ENCODE peak calls at places on chromosomes 6 and 20, in six cellular contexts. One of them, this sample, is unnamed.

GRCh38 chr6:4511626-4512010 is 264.6 kb upstream of the CDYL start:
- DNase-seq in endodermal cell: no peak
- DNase-seq in PC-9: no peak
- DNase-seq in heart left ventricle: no peak
- DNase-seq in stomach: no peak
- DNase-seq in uterus: no peak
- DNase-seq in this sample: no peak

GRCh38 chr20:53021934-53022333 is 49.8 kb downstream of the TSHZ2 start:
- DNase-seq in endodermal cell: no peak
- DNase-seq in heart left ventricle: no peak
- DNase-seq in PC-9: no peak
- DNase-seq in uterus: no peak
- DNase-seq in stomach: no peak
- DNase-seq in this sample: no peak

GRCh38 chr6:22447862-22448261 is 121.5 kb upstream of the HDGFL1 start:
- DNase-seq in heart left ventricle: no peak
- DNase-seq in PC-9: no peak
- DNase-seq in uterus: no peak
- DNase-seq in endodermal cell: no peak
- DNase-seq in stomach: no peak
- DNase-seq in this sample: no peak

GRCh38 chr20:59145926-59146800 is 17.5 kb upstream of the ZNF831 start:
- DNase-seq in uterus: no peak
- DNase-seq in heart left ventricle: no peak
- DNase-seq in endodermal cell: no peak
- DNase-seq in stomach: no peak
- DNase-seq in PC-9: no peak
- DNase-seq in this sample: peak

GRCh38 chr6:116556065-116556464 is 2.5 kb downstream of the CALHM4 start:
- DNase-seq in stomach: no peak
- DNase-seq in uterus: no peak
- DNase-seq in PC-9: no peak
- DNase-seq in heart left ventricle: no peak
- DNase-seq in endodermal cell: no peak
- DNase-seq in this sample: no peak

GRCh38 chr20:45935416-45936046 is 1.0 kb downstream of the PCIF1 start:
- DNase-seq in heart left ventricle: no peak
- DNase-seq in uterus: no peak
- DNase-seq in endodermal cell: no peak
- DNase-seq in stomach: no peak
- DNase-seq in PC-9: no peak
- DNase-seq in this sample: no peak

GRCh38 chr6:111482236-111482958 is 621 bp downstream of the REV3L start:
- DNase-seq in uterus: peak
- DNase-seq in heart left ventricle: peak
- DNase-seq in stomach: peak
- DNase-seq in endodermal cell: peak
- DNase-seq in PC-9: peak
- DNase-seq in this sample: peak

GRCh38 chr20:8242066-8242465 is 110.0 kb downstream of the PLCB1 start:
- DNase-seq in endodermal cell: no peak
- DNase-seq in PC-9: no peak
- DNase-seq in stomach: no peak
- DNase-seq in heart left ventricle: no peak
- DNase-seq in uterus: no peak
- DNase-seq in this sample: no peak

GRCh38 chr6:138526822-138527235 is 27.5 kb upstream of the NHSL1 start:
- DNase-seq in PC-9: no peak
- DNase-seq in endodermal cell: no peak
- DNase-seq in stomach: no peak
- DNase-seq in heart left ventricle: no peak
- DNase-seq in uterus: no peak
- DNase-seq in this sample: no peak

GRCh38 chr6:3798211-3798909 is 46.8 kb upstream of the PXDC1 start:
- DNase-seq in stomach: no peak
- DNase-seq in uterus: no peak
- DNase-seq in heart left ventricle: no peak
- DNase-seq in PC-9: no peak
- DNase-seq in endodermal cell: no peak
- DNase-seq in this sample: no peak

GRCh38 chr6:16217156-16217721 is 21.1 kb upstream of the GMPR start:
- DNase-seq in PC-9: no peak
- DNase-seq in uterus: no peak
- DNase-seq in stomach: no peak
- DNase-seq in endodermal cell: peak
- DNase-seq in heart left ventricle: no peak
- DNase-seq in this sample: no peak

GRCh38 chr6:132728616-132729015 is 14.8 kb upstream of the VNN1 start:
- DNase-seq in PC-9: no peak
- DNase-seq in heart left ventricle: no peak
- DNase-seq in stomach: no peak
- DNase-seq in endodermal cell: peak
- DNase-seq in uterus: no peak
- DNase-seq in this sample: no peak

GRCh38 chr6:51684038-51684437 is 403.4 kb downstream of the PKHD1 start:
- DNase-seq in endodermal cell: no peak
- DNase-seq in uterus: no peak
- DNase-seq in stomach: no peak
- DNase-seq in PC-9: no peak
- DNase-seq in heart left ventricle: no peak
- DNase-seq in this sample: no peak

GRCh38 chr6:166940643-166941068 is 15.7 kb downstream of the RNASET2 start:
- DNase-seq in heart left ventricle: no peak
- DNase-seq in PC-9: peak
- DNase-seq in stomach: no peak
- DNase-seq in endodermal cell: no peak
- DNase-seq in uterus: no peak
- DNase-seq in this sample: no peak

GRCh38 chr6:70982747-70983146 is 25.9 kb upstream of the B3GAT2 start:
- DNase-seq in heart left ventricle: no peak
- DNase-seq in stomach: no peak
- DNase-seq in PC-9: no peak
- DNase-seq in uterus: no peak
- DNase-seq in endodermal cell: no peak
- DNase-seq in this sample: no peak

GRCh38 chr6:11096109-11096508 is 2.5 kb downstream of the SMIM13 start:
- DNase-seq in heart left ventricle: no peak
- DNase-seq in PC-9: peak
- DNase-seq in uterus: no peak
- DNase-seq in endodermal cell: peak
- DNase-seq in stomach: no peak
- DNase-seq in this sample: no peak

GRCh38 chr20:54140927-54141566 is 32.7 kb downstream of the CYP24A1 start:
- DNase-seq in heart left ventricle: no peak
- DNase-seq in stomach: no peak
- DNase-seq in uterus: no peak
- DNase-seq in endodermal cell: no peak
- DNase-seq in PC-9: peak
- DNase-seq in this sample: no peak

GRCh38 chr6:74356385-74356784 is 660.4 kb downstream of the CD109 start:
- DNase-seq in stomach: no peak
- DNase-seq in PC-9: no peak
- DNase-seq in endodermal cell: no peak
- DNase-seq in uterus: no peak
- DNase-seq in heart left ventricle: no peak
- DNase-seq in this sample: no peak

GRCh38 chr20:4068708-4069107 is 53.4 kb upstream of the RNF24 start:
- DNase-seq in uterus: no peak
- DNase-seq in stomach: peak
- DNase-seq in PC-9: peak
- DNase-seq in endodermal cell: peak
- DNase-seq in heart left ventricle: no peak
- DNase-seq in this sample: no peak

GRCh38 chr20:38986663-38987062 is 24.5 kb downstream of the DHX35 start:
- DNase-seq in stomach: no peak
- DNase-seq in PC-9: no peak
- DNase-seq in endodermal cell: no peak
- DNase-seq in uterus: peak
- DNase-seq in heart left ventricle: no peak
- DNase-seq in this sample: no peak

GRCh38 chr6:20333870-20334269 is 67.8 kb upstream of the E2F3 start:
- DNase-seq in PC-9: no peak
- DNase-seq in stomach: no peak
- DNase-seq in uterus: no peak
- DNase-seq in heart left ventricle: no peak
- DNase-seq in endodermal cell: no peak
- DNase-seq in this sample: no peak

GRCh38 chr6:13814938-13815575 is 700 bp upstream of the MCUR1 start:
- DNase-seq in heart left ventricle: no peak
- DNase-seq in PC-9: no peak
- DNase-seq in stomach: no peak
- DNase-seq in endodermal cell: no peak
- DNase-seq in uterus: no peak
- DNase-seq in this sample: no peak

GRCh38 chr6:114534813-114535212 is 192.0 kb upstream of the HS3ST5 start:
- DNase-seq in stomach: no peak
- DNase-seq in heart left ventricle: no peak
- DNase-seq in uterus: no peak
- DNase-seq in PC-9: no peak
- DNase-seq in endodermal cell: peak
- DNase-seq in this sample: no peak

GRCh38 chr6:124798942-124799496 is 163.2 kb upstream of the RNF217 start:
- DNase-seq in PC-9: no peak
- DNase-seq in stomach: no peak
- DNase-seq in uterus: no peak
- DNase-seq in heart left ventricle: no peak
- DNase-seq in endodermal cell: no peak
- DNase-seq in this sample: no peak

GRCh38 chr6:71721642-71722041 is 164.7 kb upstream of the RIMS1 start:
- DNase-seq in uterus: no peak
- DNase-seq in PC-9: no peak
- DNase-seq in stomach: no peak
- DNase-seq in heart left ventricle: no peak
- DNase-seq in endodermal cell: no peak
- DNase-seq in this sample: no peak

GRCh38 chr6:37371158-37372083 is 17.6 kb downstream of the RNF8 start:
- DNase-seq in PC-9: no peak
- DNase-seq in endodermal cell: no peak
- DNase-seq in stomach: no peak
- DNase-seq in uterus: no peak
- DNase-seq in heart left ventricle: no peak
- DNase-seq in this sample: no peak

GRCh38 chr6:160135922-160136655 is 14.5 kb downstream of the SLC22A1 start:
- DNase-seq in PC-9: no peak
- DNase-seq in stomach: no peak
- DNase-seq in endodermal cell: peak
- DNase-seq in uterus: no peak
- DNase-seq in heart left ventricle: no peak
- DNase-seq in this sample: no peak

GRCh38 chr20:56323656-56324055 is 35.1 kb upstream of the FAM210B start:
- DNase-seq in stomach: no peak
- DNase-seq in endodermal cell: no peak
- DNase-seq in PC-9: no peak
- DNase-seq in heart left ventricle: no peak
- DNase-seq in uterus: no peak
- DNase-seq in this sample: no peak

GRCh38 chr20:436476-436875 is 25.9 kb downstream of the TBC1D20 start:
- DNase-seq in endodermal cell: no peak
- DNase-seq in stomach: no peak
- DNase-seq in heart left ventricle: no peak
- DNase-seq in PC-9: no peak
- DNase-seq in uterus: no peak
- DNase-seq in this sample: no peak

GRCh38 chr6:157145656-157146285 is 177.5 kb downstream of the TMEM242 start:
- DNase-seq in endodermal cell: no peak
- DNase-seq in PC-9: no peak
- DNase-seq in uterus: no peak
- DNase-seq in stomach: no peak
- DNase-seq in heart left ventricle: no peak
- DNase-seq in this sample: no peak

GRCh38 chr6:149316740-149317655 is 514 bp upstream of the TAB2 start:
- DNase-seq in stomach: peak
- DNase-seq in uterus: peak
- DNase-seq in heart left ventricle: peak
- DNase-seq in PC-9: peak
- DNase-seq in endodermal cell: peak
- DNase-seq in this sample: peak
- TF ChIP-seq CTCF in stomach: no peak
- TF ChIP-seq CTCF in uterus: no peak
- TF ChIP-seq CTCF in heart left ventricle: no peak
- TF ChIP-seq CTCF in PC-9: no peak
- TF ChIP-seq CTCF in endodermal cell: peak
- TF ChIP-seq CTCF in this sample: no peak

GRCh38 chr6:1346556-1347186 is 34.8 kb downstream of the FOXQ1 start:
- DNase-seq in endodermal cell: peak
- DNase-seq in PC-9: no peak
- DNase-seq in uterus: no peak
- DNase-seq in stomach: no peak
- DNase-seq in heart left ventricle: no peak
- DNase-seq in this sample: no peak
- H3K27ac ChIP-seq in endodermal cell: no peak
- H3K27ac ChIP-seq in PC-9: no peak
- H3K27ac ChIP-seq in uterus: no peak
- H3K27ac ChIP-seq in stomach: no peak
- H3K27ac ChIP-seq in heart left ventricle: no peak
- H3K27ac ChIP-seq in this sample: no peak

DNA sequence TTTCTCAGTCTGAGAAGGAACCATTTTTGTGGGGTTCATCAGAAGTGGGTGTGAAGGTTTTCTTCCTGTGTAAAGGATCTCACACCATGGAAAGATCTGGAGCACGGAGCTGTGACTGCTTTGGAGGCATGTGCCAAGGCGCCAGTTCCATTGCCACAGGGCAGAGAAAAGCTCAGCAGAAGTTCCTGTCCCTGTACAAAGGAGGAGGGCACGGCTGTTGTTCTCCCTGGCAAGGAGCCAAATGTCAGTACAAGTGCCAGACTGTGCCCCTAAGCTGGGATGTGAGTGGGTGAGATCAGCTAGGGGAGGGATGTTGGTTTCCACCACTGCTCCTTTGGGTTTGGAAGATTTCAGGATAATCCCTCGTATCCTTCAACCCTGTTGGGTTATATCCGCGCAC is 117.3 kb downstream of the CRYBG1 start:
- DNase-seq in PC-9: no peak
- DNase-seq in endodermal cell: no peak
- DNase-seq in stomach: no peak
- DNase-seq in heart left ventricle: no peak
- DNase-seq in uterus: no peak
- DNase-seq in this sample: no peak
- H3K4me3 ChIP-seq in PC-9: no peak
- H3K4me3 ChIP-seq in endodermal cell: no peak
- H3K4me3 ChIP-seq in stomach: no peak
- H3K4me3 ChIP-seq in heart left ventricle: no peak
- H3K4me3 ChIP-seq in uterus: no peak
- H3K4me3 ChIP-seq in this sample: no peak

DNA sequence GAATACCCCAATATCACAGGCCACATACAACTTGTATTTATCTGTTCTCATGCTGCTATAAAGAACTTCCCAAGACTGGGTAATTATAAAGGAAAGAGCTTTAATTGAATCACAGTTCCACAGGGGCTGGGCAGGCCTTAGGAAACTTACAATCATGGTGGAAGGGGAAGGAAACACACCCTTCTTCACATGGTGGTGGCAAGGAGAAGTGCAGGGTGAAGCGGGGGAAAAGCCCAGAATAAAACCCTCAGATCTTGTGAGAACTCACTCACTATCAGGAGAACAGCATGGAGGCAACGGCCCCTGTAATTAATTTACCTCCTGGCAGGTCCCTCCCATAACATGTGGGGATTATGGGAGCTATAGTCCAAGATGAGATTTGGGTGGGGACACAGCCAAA is 50.3 kb upstream of the FNDC1 start:
- DNase-seq in uterus: no peak
- DNase-seq in stomach: no peak
- DNase-seq in heart left ventricle: no peak
- DNase-seq in endodermal cell: no peak
- DNase-seq in PC-9: no peak
- DNase-seq in this sample: no peak
- TF ChIP-seq CTCF in uterus: no peak
- TF ChIP-seq CTCF in stomach: no peak
- TF ChIP-seq CTCF in heart left ventricle: no peak
- TF ChIP-seq CTCF in endodermal cell: peak
- TF ChIP-seq CTCF in PC-9: no peak
- TF ChIP-seq CTCF in this sample: no peak

This sample was measured in dorsolateral prefrontal cortex.